ENCODE peak calls at places on chromosomes 2 and 18, in eight cellular contexts. One of them, this sample, is unnamed.

GRCh38 chr2:10254373-10255188 is 48.1 kb upstream of the HPCAL1 start:
- DNase-seq in posterior cingulate gyrus: no peak
- DNase-seq in substantia nigra: no peak
- DNase-seq in iPS DF 6.9: no peak
- DNase-seq in stimulated activated CD4-positive, alpha-beta T cell treated with anti-CD3 and anti-CD28 coated beads, Interleukin-1b, Interleukin-23, amount 100 ng/mL, for 4 hours: no peak
- DNase-seq in suprapubic skin: peak
- DNase-seq in stimulated activated CD8-positive, alpha-beta memory T cell treated with anti-CD3 and anti-CD28 coated beads, Interleukin-4, amount 100 ng/mL, for 24 hours: no peak
- DNase-seq in NCI-H1436 treated with DMSO at 0.1 percent for 48 hours: no peak
- DNase-seq in this sample: peak

GRCh38 chr18:27713727-27714080 is 463.2 kb downstream of the CDH2 start:
- DNase-seq in substantia nigra: no peak
- DNase-seq in stimulated activated CD4-positive, alpha-beta T cell treated with anti-CD3 and anti-CD28 coated beads, Interleukin-1b, Interleukin-23, amount 100 ng/mL, for 4 hours: no peak
- DNase-seq in iPS DF 6.9: no peak
- DNase-seq in stimulated activated CD8-positive, alpha-beta memory T cell treated with anti-CD3 and anti-CD28 coated beads, Interleukin-4, amount 100 ng/mL, for 24 hours: no peak
- DNase-seq in posterior cingulate gyrus: no peak
- DNase-seq in NCI-H1436 treated with DMSO at 0.1 percent for 48 hours: no peak
- DNase-seq in suprapubic skin: no peak
- DNase-seq in this sample: peak

GRCh38 chr2:237895544-237896506 is 36.4 kb downstream of the RAMP1 start:
- DNase-seq in stimulated activated CD4-positive, alpha-beta T cell treated with anti-CD3 and anti-CD28 coated beads, Interleukin-1b, Interleukin-23, amount 100 ng/mL, for 4 hours: no peak
- DNase-seq in suprapubic skin: peak
- DNase-seq in posterior cingulate gyrus: peak
- DNase-seq in substantia nigra: peak
- DNase-seq in stimulated activated CD8-positive, alpha-beta memory T cell treated with anti-CD3 and anti-CD28 coated beads, Interleukin-4, amount 100 ng/mL, for 24 hours: no peak
- DNase-seq in iPS DF 6.9: no peak
- DNase-seq in NCI-H1436 treated with DMSO at 0.1 percent for 48 hours: no peak
- DNase-seq in this sample: peak

GRCh38 chr2:196592912-196593881 is 46.3 kb upstream of the CCDC150 start:
- DNase-seq in stimulated activated CD4-positive, alpha-beta T cell treated with anti-CD3 and anti-CD28 coated beads, Interleukin-1b, Interleukin-23, amount 100 ng/mL, for 4 hours: peak
- DNase-seq in posterior cingulate gyrus: peak
- DNase-seq in substantia nigra: peak
- DNase-seq in stimulated activated CD8-positive, alpha-beta memory T cell treated with anti-CD3 and anti-CD28 coated beads, Interleukin-4, amount 100 ng/mL, for 24 hours: no peak
- DNase-seq in iPS DF 6.9: peak
- DNase-seq in NCI-H1436 treated with DMSO at 0.1 percent for 48 hours: no peak
- DNase-seq in suprapubic skin: peak
- DNase-seq in this sample: peak

GRCh38 chr2:168607992-168608391 is 151.9 kb downstream of the CERS6 start:
- DNase-seq in substantia nigra: no peak
- DNase-seq in suprapubic skin: no peak
- DNase-seq in stimulated activated CD4-positive, alpha-beta T cell treated with anti-CD3 and anti-CD28 coated beads, Interleukin-1b, Interleukin-23, amount 100 ng/mL, for 4 hours: no peak
- DNase-seq in NCI-H1436 treated with DMSO at 0.1 percent for 48 hours: no peak
- DNase-seq in stimulated activated CD8-positive, alpha-beta memory T cell treated with anti-CD3 and anti-CD28 coated beads, Interleukin-4, amount 100 ng/mL, for 24 hours: no peak
- DNase-seq in posterior cingulate gyrus: no peak
- DNase-seq in iPS DF 6.9: no peak
- DNase-seq in this sample: no peak

GRCh38 chr2:9347411-9347853 is 75.9 kb downstream of the ITGB1BP1 start:
- DNase-seq in stimulated activated CD4-positive, alpha-beta T cell treated with anti-CD3 and anti-CD28 coated beads, Interleukin-1b, Interleukin-23, amount 100 ng/mL, for 4 hours: no peak
- DNase-seq in NCI-H1436 treated with DMSO at 0.1 percent for 48 hours: no peak
- DNase-seq in stimulated activated CD8-positive, alpha-beta memory T cell treated with anti-CD3 and anti-CD28 coated beads, Interleukin-4, amount 100 ng/mL, for 24 hours: no peak
- DNase-seq in posterior cingulate gyrus: no peak
- DNase-seq in suprapubic skin: peak
- DNase-seq in substantia nigra: no peak
- DNase-seq in iPS DF 6.9: no peak
- DNase-seq in this sample: no peak

GRCh38 chr2:223580951-223581350 is 21.2 kb downstream of the SCG2 start:
- DNase-seq in stimulated activated CD4-positive, alpha-beta T cell treated with anti-CD3 and anti-CD28 coated beads, Interleukin-1b, Interleukin-23, amount 100 ng/mL, for 4 hours: no peak
- DNase-seq in stimulated activated CD8-positive, alpha-beta memory T cell treated with anti-CD3 and anti-CD28 coated beads, Interleukin-4, amount 100 ng/mL, for 24 hours: no peak
- DNase-seq in substantia nigra: no peak
- DNase-seq in suprapubic skin: no peak
- DNase-seq in posterior cingulate gyrus: no peak
- DNase-seq in NCI-H1436 treated with DMSO at 0.1 percent for 48 hours: no peak
- DNase-seq in iPS DF 6.9: no peak
- DNase-seq in this sample: peak

GRCh38 chr2:219056896-219057708 is 3.6 kb downstream of the IHH start:
- DNase-seq in substantia nigra: no peak
- DNase-seq in iPS DF 6.9: no peak
- DNase-seq in posterior cingulate gyrus: no peak
- DNase-seq in stimulated activated CD8-positive, alpha-beta memory T cell treated with anti-CD3 and anti-CD28 coated beads, Interleukin-4, amount 100 ng/mL, for 24 hours: no peak
- DNase-seq in stimulated activated CD4-positive, alpha-beta T cell treated with anti-CD3 and anti-CD28 coated beads, Interleukin-1b, Interleukin-23, amount 100 ng/mL, for 4 hours: no peak
- DNase-seq in suprapubic skin: no peak
- DNase-seq in NCI-H1436 treated with DMSO at 0.1 percent for 48 hours: no peak
- DNase-seq in this sample: no peak

GRCh38 chr2:31253344-31254155 is 19.6 kb downstream of the EHD3 start:
- DNase-seq in stimulated activated CD4-positive, alpha-beta T cell treated with anti-CD3 and anti-CD28 coated beads, Interleukin-1b, Interleukin-23, amount 100 ng/mL, for 4 hours: no peak
- DNase-seq in NCI-H1436 treated with DMSO at 0.1 percent for 48 hours: no peak
- DNase-seq in stimulated activated CD8-positive, alpha-beta memory T cell treated with anti-CD3 and anti-CD28 coated beads, Interleukin-4, amount 100 ng/mL, for 24 hours: no peak
- DNase-seq in iPS DF 6.9: no peak
- DNase-seq in suprapubic skin: no peak
- DNase-seq in posterior cingulate gyrus: no peak
- DNase-seq in substantia nigra: no peak
- DNase-seq in this sample: peak

GRCh38 chr2:193276988-193277387 is 1082.3 kb upstream of the TMEFF2 start:
- DNase-seq in stimulated activated CD8-positive, alpha-beta memory T cell treated with anti-CD3 and anti-CD28 coated beads, Interleukin-4, amount 100 ng/mL, for 24 hours: no peak
- DNase-seq in suprapubic skin: no peak
- DNase-seq in substantia nigra: no peak
- DNase-seq in posterior cingulate gyrus: no peak
- DNase-seq in NCI-H1436 treated with DMSO at 0.1 percent for 48 hours: no peak
- DNase-seq in iPS DF 6.9: no peak
- DNase-seq in stimulated activated CD4-positive, alpha-beta T cell treated with anti-CD3 and anti-CD28 coated beads, Interleukin-1b, Interleukin-23, amount 100 ng/mL, for 4 hours: no peak
- DNase-seq in this sample: no peak

GRCh38 chr2:202449344-202449743 is 73.2 kb downstream of the BMPR2 start:
- DNase-seq in stimulated activated CD8-positive, alpha-beta memory T cell treated with anti-CD3 and anti-CD28 coated beads, Interleukin-4, amount 100 ng/mL, for 24 hours: no peak
- DNase-seq in posterior cingulate gyrus: no peak
- DNase-seq in stimulated activated CD4-positive, alpha-beta T cell treated with anti-CD3 and anti-CD28 coated beads, Interleukin-1b, Interleukin-23, amount 100 ng/mL, for 4 hours: no peak
- DNase-seq in substantia nigra: no peak
- DNase-seq in NCI-H1436 treated with DMSO at 0.1 percent for 48 hours: no peak
- DNase-seq in iPS DF 6.9: no peak
- DNase-seq in suprapubic skin: no peak
- DNase-seq in this sample: no peak

GRCh38 chr2:195559431-195559914 is 97.6 kb upstream of the SLC39A10 start:
- DNase-seq in substantia nigra: no peak
- DNase-seq in stimulated activated CD8-positive, alpha-beta memory T cell treated with anti-CD3 and anti-CD28 coated beads, Interleukin-4, amount 100 ng/mL, for 24 hours: peak
- DNase-seq in suprapubic skin: no peak
- DNase-seq in NCI-H1436 treated with DMSO at 0.1 percent for 48 hours: no peak
- DNase-seq in stimulated activated CD4-positive, alpha-beta T cell treated with anti-CD3 and anti-CD28 coated beads, Interleukin-1b, Interleukin-23, amount 100 ng/mL, for 4 hours: peak
- DNase-seq in posterior cingulate gyrus: no peak
- DNase-seq in iPS DF 6.9: peak
- DNase-seq in this sample: peak

GRCh38 chr2:48674933-48675332 is 57.3 kb downstream of the GTF2A1L start:
- DNase-seq in posterior cingulate gyrus: no peak
- DNase-seq in iPS DF 6.9: no peak
- DNase-seq in stimulated activated CD8-positive, alpha-beta memory T cell treated with anti-CD3 and anti-CD28 coated beads, Interleukin-4, amount 100 ng/mL, for 24 hours: no peak
- DNase-seq in NCI-H1436 treated with DMSO at 0.1 percent for 48 hours: no peak
- DNase-seq in suprapubic skin: no peak
- DNase-seq in substantia nigra: no peak
- DNase-seq in stimulated activated CD4-positive, alpha-beta T cell treated with anti-CD3 and anti-CD28 coated beads, Interleukin-1b, Interleukin-23, amount 100 ng/mL, for 4 hours: no peak
- DNase-seq in this sample: no peak

GRCh38 chr2:84697895-84698294 is 181.6 kb downstream of the DNAH6 start:
- DNase-seq in stimulated activated CD8-positive, alpha-beta memory T cell treated with anti-CD3 and anti-CD28 coated beads, Interleukin-4, amount 100 ng/mL, for 24 hours: no peak
- DNase-seq in posterior cingulate gyrus: no peak
- DNase-seq in suprapubic skin: no peak
- DNase-seq in stimulated activated CD4-positive, alpha-beta T cell treated with anti-CD3 and anti-CD28 coated beads, Interleukin-1b, Interleukin-23, amount 100 ng/mL, for 4 hours: no peak
- DNase-seq in NCI-H1436 treated with DMSO at 0.1 percent for 48 hours: no peak
- DNase-seq in substantia nigra: no peak
- DNase-seq in iPS DF 6.9: no peak
- DNase-seq in this sample: no peak

GRCh38 chr18:75307530-75307929 is 96.9 kb downstream of the TSHZ1 start:
- DNase-seq in posterior cingulate gyrus: no peak
- DNase-seq in suprapubic skin: no peak
- DNase-seq in NCI-H1436 treated with DMSO at 0.1 percent for 48 hours: no peak
- DNase-seq in stimulated activated CD8-positive, alpha-beta memory T cell treated with anti-CD3 and anti-CD28 coated beads, Interleukin-4, amount 100 ng/mL, for 24 hours: no peak
- DNase-seq in iPS DF 6.9: no peak
- DNase-seq in substantia nigra: no peak
- DNase-seq in stimulated activated CD4-positive, alpha-beta T cell treated with anti-CD3 and anti-CD28 coated beads, Interleukin-1b, Interleukin-23, amount 100 ng/mL, for 4 hours: no peak
- DNase-seq in this sample: no peak

GRCh38 chr2:64052468-64053241 is 33.4 kb upstream of the VPS54 start:
- DNase-seq in iPS DF 6.9: no peak
- DNase-seq in substantia nigra: no peak
- DNase-seq in posterior cingulate gyrus: no peak
- DNase-seq in suprapubic skin: no peak
- DNase-seq in stimulated activated CD8-positive, alpha-beta memory T cell treated with anti-CD3 and anti-CD28 coated beads, Interleukin-4, amount 100 ng/mL, for 24 hours: no peak
- DNase-seq in stimulated activated CD4-positive, alpha-beta T cell treated with anti-CD3 and anti-CD28 coated beads, Interleukin-1b, Interleukin-23, amount 100 ng/mL, for 4 hours: no peak
- DNase-seq in NCI-H1436 treated with DMSO at 0.1 percent for 48 hours: no peak
- DNase-seq in this sample: peak

GRCh38 chr2:10839813-10840212 is 27.2 kb upstream of the PDIA6 start:
- DNase-seq in suprapubic skin: no peak
- DNase-seq in NCI-H1436 treated with DMSO at 0.1 percent for 48 hours: no peak
- DNase-seq in iPS DF 6.9: no peak
- DNase-seq in stimulated activated CD4-positive, alpha-beta T cell treated with anti-CD3 and anti-CD28 coated beads, Interleukin-1b, Interleukin-23, amount 100 ng/mL, for 4 hours: no peak
- DNase-seq in posterior cingulate gyrus: no peak
- DNase-seq in substantia nigra: no peak
- DNase-seq in stimulated activated CD8-positive, alpha-beta memory T cell treated with anti-CD3 and anti-CD28 coated beads, Interleukin-4, amount 100 ng/mL, for 24 hours: no peak
- DNase-seq in this sample: no peak

GRCh38 chr2:136116111-136116812 is 1.7 kb downstream of the CXCR4 start:
- DNase-seq in NCI-H1436 treated with DMSO at 0.1 percent for 48 hours: no peak
- DNase-seq in substantia nigra: no peak
- DNase-seq in suprapubic skin: no peak
- DNase-seq in stimulated activated CD4-positive, alpha-beta T cell treated with anti-CD3 and anti-CD28 coated beads, Interleukin-1b, Interleukin-23, amount 100 ng/mL, for 4 hours: peak
- DNase-seq in stimulated activated CD8-positive, alpha-beta memory T cell treated with anti-CD3 and anti-CD28 coated beads, Interleukin-4, amount 100 ng/mL, for 24 hours: peak
- DNase-seq in posterior cingulate gyrus: no peak
- DNase-seq in iPS DF 6.9: no peak
- DNase-seq in this sample: peak

GRCh38 chr2:226649201-226649600 is 150.4 kb downstream of the IRS1 start:
- DNase-seq in substantia nigra: no peak
- DNase-seq in iPS DF 6.9: no peak
- DNase-seq in suprapubic skin: no peak
- DNase-seq in stimulated activated CD4-positive, alpha-beta T cell treated with anti-CD3 and anti-CD28 coated beads, Interleukin-1b, Interleukin-23, amount 100 ng/mL, for 4 hours: no peak
- DNase-seq in posterior cingulate gyrus: no peak
- DNase-seq in NCI-H1436 treated with DMSO at 0.1 percent for 48 hours: no peak
- DNase-seq in stimulated activated CD8-positive, alpha-beta memory T cell treated with anti-CD3 and anti-CD28 coated beads, Interleukin-4, amount 100 ng/mL, for 24 hours: no peak
- DNase-seq in this sample: no peak

GRCh38 chr2:40177366-40177765 is 274.5 kb downstream of the SLC8A1 start:
- DNase-seq in stimulated activated CD8-positive, alpha-beta memory T cell treated with anti-CD3 and anti-CD28 coated beads, Interleukin-4, amount 100 ng/mL, for 24 hours: no peak
- DNase-seq in suprapubic skin: no peak
- DNase-seq in NCI-H1436 treated with DMSO at 0.1 percent for 48 hours: no peak
- DNase-seq in stimulated activated CD4-positive, alpha-beta T cell treated with anti-CD3 and anti-CD28 coated beads, Interleukin-1b, Interleukin-23, amount 100 ng/mL, for 4 hours: no peak
- DNase-seq in substantia nigra: no peak
- DNase-seq in iPS DF 6.9: no peak
- DNase-seq in posterior cingulate gyrus: no peak
- DNase-seq in this sample: no peak